ENCODE peak calls at places on chromosomes 13 and 19, in ten cellular contexts. H is uterus, D is endodermal cell, V is tibial nerve, M is breast epithelium, N is lower lobe of right lung, G is AG04450, B is esophagus squamous epithelium, Z is cardiac muscle cell, T is gastrocnemius medialis. C is an unnamed sample.

GRCh38 chr19:9793051-9793591 is 24.6 kb upstream of the ZNF846 start:
- DNase-seq in H (peak), D (no peak), V (peak), M (peak), N (peak), G (no peak), B (no peak), Z (no peak), T (peak), C (no peak)

GRCh38 chr19:54136086-54136863 is 1.3 kb upstream of the CNOT3 start:
- DNase-seq in H (no peak), D (peak), V (no peak), M (no peak), N (no peak), G (no peak), B (no peak), Z (no peak), T (no peak), C (no peak)

GRCh38 chr19:53101518-53101917 is 1.7 kb downstream of the ZNF160 start:
- DNase-seq in H (no peak), D (no peak), V (no peak), M (no peak), N (no peak), G (no peak), B (no peak), Z (no peak), T (no peak), C (no peak)

GRCh38 chr19:15454371-15454800 is 4.6 kb upstream of the WIZ start:
- DNase-seq in H (no peak), D (no peak), V (no peak), M (no peak), N (no peak), G (no peak), B (no peak), Z (no peak), T (no peak), C (no peak)

GRCh38 chr19:55315956-55316525 is 9.1 kb downstream of the TMEM150B start:
- DNase-seq in H (no peak), D (no peak), V (no peak), M (peak), N (no peak), G (no peak), B (no peak), Z (no peak), T (no peak), C (no peak)

GRCh38 chr13:34038326-34039068 is 220.5 kb downstream of the RFC3 start:
- DNase-seq in H (no peak), D (no peak), V (no peak), M (no peak), N (no peak), G (no peak), B (no peak), Z (no peak), T (no peak), C (no peak)

GRCh38 chr19:13884726-13885591 is 8.0 kb downstream of the NANOS3 start:
- DNase-seq in H (no peak), D (no peak), V (peak), M (peak), N (no peak), G (no peak), B (no peak), Z (no peak), T (no peak), C (no peak)

GRCh38 chr19:9523885-9524474 is 14.5 kb downstream of the ZNF426 start:
- DNase-seq in H (no peak), D (no peak), V (no peak), M (no peak), N (no peak), G (no peak), B (no peak), Z (no peak), T (no peak), C (no peak)

GRCh38 chr19:55080915-55081772 is 5.5 kb downstream of the EPS8L1 start:
- DNase-seq in H (no peak), D (peak), V (no peak), M (peak), N (peak), G (no peak), B (no peak), Z (peak), T (peak), C (no peak)

GRCh38 chr19:30882411-30883005 is 466.7 kb downstream of the TSHZ3 start:
- DNase-seq in H (no peak), D (no peak), V (no peak), M (no peak), N (no peak), G (no peak), B (no peak), Z (no peak), T (no peak), C (no peak)

GRCh38 chr19:23052349-23052748 is 49.4 kb upstream of the ZNF728 start:
- DNase-seq in H (no peak), D (no peak), V (no peak), M (no peak), N (no peak), G (no peak), B (no peak), Z (no peak), T (no peak), C (no peak)

GRCh38 chr19:17468302-17469091 is 1.8 kb upstream of the SLC27A1 start:
- DNase-seq in H (peak), D (peak), V (peak), M (peak), N (peak), G (no peak), B (no peak), Z (no peak), T (peak), C (no peak)

GRCh38 chr13:99614465-99614885 is 113.2 kb downstream of the TM9SF2 start:
- DNase-seq in H (no peak), D (peak), V (no peak), M (peak), N (no peak), G (no peak), B (no peak), Z (no peak), T (no peak), C (no peak)

GRCh38 chr13:63607153-63607552 is 2191.5 kb upstream of the PCDH20 start:
- DNase-seq in H (no peak), D (no peak), V (no peak), M (no peak), N (no peak), G (no peak), B (no peak), Z (no peak), T (no peak), C (no peak)

GRCh38 chr19:16382775-16383543 is 58.3 kb downstream of the KLF2 start:
- DNase-seq in H (peak), D (peak), V (peak), M (peak), N (peak), G (peak), B (no peak), Z (peak), T (peak), C (peak)

GRCh38 chr19:17965370-17966114 is 1.4 kb upstream of the KCNN1 start:
- DNase-seq in H (no peak), D (no peak), V (no peak), M (no peak), N (no peak), G (no peak), B (no peak), Z (no peak), T (no peak), C (no peak)

GRCh38 chr19:46546194-46546896 is 50.7 kb upstream of the PNMA8B start:
- DNase-seq in H (no peak), D (peak), V (no peak), M (peak), N (peak), G (no peak), B (no peak), Z (peak), T (peak), C (no peak)

GRCh38 chr19:591099-591958 is 1.6 kb downstream of the HCN2 start:
- DNase-seq in H (no peak), D (peak), V (no peak), M (no peak), N (no peak), G (no peak), B (no peak), Z (peak), T (no peak), C (no peak)

GRCh38 chr19:40933025-40933424 is 51.0 kb upstream of the CYP2A7 start:
- DNase-seq in H (no peak), D (peak), V (no peak), M (no peak), N (no peak), G (no peak), B (no peak), Z (no peak), T (no peak), C (no peak)

GRCh38 chr19:38250821-38251563 is 5.2 kb downstream of the PPP1R14A start:
- DNase-seq in H (peak), D (peak), V (peak), M (peak), N (peak), G (no peak), B (no peak), Z (peak), T (peak), C (no peak)

GRCh38 chr19:17073869-17074627 is 1.2 kb downstream of the HAUS8 start:
- DNase-seq in H (no peak), D (peak), V (no peak), M (no peak), N (no peak), G (no peak), B (no peak), Z (no peak), T (no peak), C (no peak)

DNA sequence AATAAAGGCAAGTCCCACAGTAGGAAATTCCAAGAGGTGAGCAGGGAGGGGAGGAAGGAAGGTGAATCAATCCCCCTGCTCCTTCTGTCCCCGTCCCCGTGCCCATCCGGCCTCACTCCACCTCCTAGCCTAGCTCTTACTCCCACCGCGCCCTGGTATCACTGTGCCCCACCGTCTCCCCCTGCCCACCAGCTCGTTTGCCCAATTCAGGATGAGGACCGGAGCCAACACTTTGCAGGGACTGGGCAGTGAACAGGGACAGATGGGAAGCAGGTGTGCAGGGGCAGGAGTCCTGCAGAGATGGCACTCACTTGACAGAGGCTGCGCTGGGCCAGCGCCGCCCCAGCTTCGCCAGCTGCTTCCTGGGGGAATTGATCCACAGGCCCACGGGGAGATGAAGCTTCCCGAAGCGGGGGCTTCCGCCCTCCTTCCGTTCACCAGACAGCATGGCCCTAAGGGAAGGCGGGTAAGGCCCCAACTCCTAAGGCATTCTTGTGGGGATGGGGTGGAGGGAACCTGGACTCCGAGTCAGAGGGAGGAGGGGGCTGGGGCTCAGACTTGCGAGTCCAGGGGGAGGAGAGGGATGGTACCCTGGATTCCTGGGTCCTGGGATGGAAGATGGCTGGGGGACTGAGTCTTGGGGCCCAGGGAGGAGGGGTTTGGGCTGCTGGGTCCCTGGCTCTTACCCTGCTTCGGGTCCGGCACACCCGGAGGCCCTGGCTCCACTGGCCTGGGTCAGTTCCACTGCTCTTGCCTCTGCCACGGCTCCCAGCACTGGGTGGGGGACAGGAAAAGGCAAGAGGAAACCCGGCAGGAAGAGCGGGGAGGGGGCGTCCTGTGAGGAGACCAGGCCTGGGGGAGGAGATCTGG is at the start of gene RASIP1:
- DNase-seq in H (peak), D (peak), V (no peak), M (no peak), N (peak), G (no peak), B (no peak), Z (no peak), T (no peak), C (no peak)
- H3K27ac ChIP-seq in H (peak), D (no peak), V (peak), M (peak), N (peak), G (no peak), B (peak), Z (no peak), T (peak), C (peak)

GRCh38 chr19:36006955-36007354 is 1.7 kb downstream of the SYNE4 start:
- DNase-seq in H (no peak), D (no peak), V (no peak), M (no peak), N (no peak), G (no peak), B (no peak), Z (no peak), T (no peak), C (no peak)
- H3K27ac ChIP-seq in H (no peak), D (no peak), V (no peak), M (no peak), N (no peak), G (no peak), B (no peak), Z (no peak), T (no peak), C (no peak)

GRCh38 chr19:45123440-45123850 is 30.5 kb downstream of the PPP1R37 start:
- DNase-seq in H (no peak), D (no peak), V (no peak), M (peak), N (no peak), G (no peak), B (no peak), Z (no peak), T (no peak), C (no peak)

GRCh38 chr19:45126654-45127053 is 33.7 kb downstream of the PPP1R37 start:
- DNase-seq in H (no peak), D (no peak), V (no peak), M (no peak), N (no peak), G (no peak), B (no peak), Z (no peak), T (no peak), C (no peak)

GRCh38 chr19:45124021-45124420 is 31.0 kb downstream of the PPP1R37 start:
- DNase-seq in H (no peak), D (no peak), V (no peak), M (no peak), N (no peak), G (no peak), B (no peak), Z (no peak), T (no peak), C (no peak)

GRCh38 chr19:45125975-45126493 is 33.1 kb downstream of the PPP1R37 start:
- DNase-seq in H (no peak), D (peak), V (no peak), M (peak), N (peak), G (peak), B (no peak), Z (peak), T (peak), C (peak)

GRCh38 chr19:45125360-45125759 is 32.4 kb downstream of the PPP1R37 start:
- DNase-seq in H (no peak), D (no peak), V (no peak), M (no peak), N (no peak), G (no peak), B (no peak), Z (no peak), T (no peak), C (no peak)
- H3K27ac ChIP-seq in H (no peak), D (no peak), V (no peak), M (no peak), N (no peak), G (no peak), B (no peak), Z (no peak), T (no peak), C (no peak)

GRCh38 chr13:29428992-29429315 is 166.5 kb downstream of the SLC7A1 start:
- DNase-seq in H (no peak), D (no peak), V (no peak), M (no peak), N (no peak), G (no peak), B (no peak), Z (no peak), T (no peak), C (no peak)

GRCh38 chr13:29427937-29428309 is 167.6 kb downstream of the SLC7A1 start:
- DNase-seq in H (no peak), D (no peak), V (no peak), M (no peak), N (no peak), G (no peak), B (no peak), Z (no peak), T (no peak), C (no peak)

GRCh38 chr13:29429496-29429895 is 166.0 kb downstream of the SLC7A1 start:
- DNase-seq in H (no peak), D (no peak), V (no peak), M (no peak), N (no peak), G (no peak), B (no peak), Z (no peak), T (no peak), C (no peak)

GRCh38 chr13:29423050-29423449 is 172.4 kb downstream of the SLC7A1 start:
- DNase-seq in H (no peak), D (no peak), V (no peak), M (no peak), N (no peak), G (no peak), B (no peak), Z (no peak), T (no peak), C (no peak)

DNA sequence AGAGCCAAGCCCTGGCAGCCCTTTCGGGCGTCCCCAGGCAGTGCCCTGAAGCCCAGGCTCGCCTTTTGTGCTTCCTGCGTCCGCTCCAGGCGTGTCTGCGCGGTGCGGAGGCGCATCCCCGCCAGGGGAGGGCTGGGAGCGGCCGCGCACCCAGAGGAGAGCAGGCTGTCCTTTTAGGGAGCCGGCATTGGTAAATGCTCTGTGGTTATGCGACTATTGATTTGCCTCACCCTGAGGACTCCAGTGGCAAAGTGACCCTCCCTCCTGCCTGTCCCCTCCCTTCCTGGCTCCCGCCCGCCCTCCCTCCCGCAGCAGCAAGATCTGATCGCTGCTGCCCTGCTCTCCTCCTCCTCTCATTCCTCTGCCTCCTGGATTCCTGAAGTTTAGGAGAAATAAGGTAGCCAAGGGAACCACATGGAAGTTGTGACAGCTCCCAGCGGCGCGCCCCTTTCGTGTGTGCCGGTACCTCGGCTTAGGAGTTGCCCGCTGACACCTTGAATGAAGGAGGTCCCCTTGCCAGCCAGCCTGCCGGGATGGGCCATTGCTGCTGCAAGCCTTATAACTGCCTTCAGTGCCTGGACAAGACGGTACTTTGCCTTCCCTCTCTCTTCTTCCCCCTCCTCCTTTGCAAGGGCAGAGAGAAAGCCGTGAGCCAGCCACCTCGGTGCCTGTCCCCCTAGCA is 167.0 kb downstream of the SLC7A1 start:
- DNase-seq in H (no peak), D (peak), V (no peak), M (no peak), N (no peak), G (no peak), B (no peak), Z (peak), T (no peak), C (peak)
- H3K27ac ChIP-seq in H (peak), D (no peak), V (no peak), M (no peak), N (no peak), G (no peak), B (no peak), Z (peak), T (no peak), C (no peak)

GRCh38 chr19:35314858-35315470 is 14.0 kb upstream of the CD22 start:
- DNase-seq in H (no peak), D (peak), V (no peak), M (no peak), N (no peak), G (no peak), B (no peak), Z (no peak), T (no peak), C (no peak)
- H3K27ac ChIP-seq in H (no peak), D (no peak), V (no peak), M (no peak), N (no peak), G (no peak), B (no peak), Z (no peak), T (no peak), C (no peak)

GRCh38 chr19:4149518-4150288 is 3.7 kb upstream of the CREB3L3 start:
- DNase-seq in H (no peak), D (no peak), V (no peak), M (no peak), N (no peak), G (no peak), B (no peak), Z (no peak), T (no peak), C (no peak)
- H3K27ac ChIP-seq in H (no peak), D (no peak), V (no peak), M (no peak), N (no peak), G (no peak), B (no peak), Z (no peak), T (no peak), C (no peak)

DNA sequence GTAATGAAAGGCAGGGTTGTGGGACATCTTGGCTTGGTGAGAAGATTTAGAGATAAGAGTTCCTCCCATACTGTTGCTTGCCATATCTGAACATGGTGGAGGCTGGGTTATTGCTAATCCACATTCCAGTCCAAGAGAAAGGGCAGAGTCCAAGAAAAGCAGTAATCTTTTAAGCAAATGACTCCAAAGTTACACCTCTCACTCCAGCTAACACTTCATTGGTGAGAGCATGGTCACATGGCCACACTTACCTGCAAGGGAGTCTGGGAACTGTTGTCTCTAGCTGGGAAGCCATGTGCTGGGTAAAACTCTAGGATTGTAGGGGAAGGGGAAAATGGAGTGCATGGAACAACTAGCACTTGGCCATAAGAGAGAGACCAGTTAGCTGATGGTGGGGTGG is 5.6 kb downstream of the C19orf81 start:
- DNase-seq in H (no peak), D (no peak), V (no peak), M (no peak), N (no peak), G (no peak), B (no peak), Z (no peak), T (no peak), C (no peak)
- H3K27ac ChIP-seq in H (no peak), D (no peak), V (no peak), M (no peak), N (no peak), G (no peak), B (no peak), Z (no peak), T (no peak), C (no peak)

GRCh38 chr13:113734826-113735125 is 24.2 kb upstream of the TMEM255B start:
- DNase-seq in H (no peak), D (no peak), V (no peak), M (no peak), N (no peak), G (no peak), B (no peak), Z (no peak), T (no peak), C (no peak)
- H3K27ac ChIP-seq in H (no peak), D (no peak), V (no peak), M (no peak), N (no peak), G (no peak), B (no peak), Z (no peak), T (no peak), C (no peak)